ENCODE peak calls at places on chromosomes 16 and 17, in four cellular contexts. V is tibial artery, F is neural progenitor cell, G is esophagus squamous epithelium. A is an unnamed sample.

GRCh38 chr17:41667280-41668008 is 21.2 kb upstream of the EIF1 start:
- DNase-seq in V (no peak), F (no peak), G (no peak), A (no peak)

GRCh38 chr16:17519556-17519955 is 48.8 kb upstream of the XYLT1 start:
- DNase-seq in V (no peak), F (no peak), G (no peak), A (no peak)

GRCh38 chr16:10558746-10559641 is 21.4 kb downstream of the EMP2 start:
- DNase-seq in V (peak; percentile 93), F (no peak), G (no peak), A (no peak)

GRCh38 chr17:4739122-4740024 is at the start of the genes CXCL16 and ZMYND15:
- DNase-seq in V (peak; percentile 78), F (peak; percentile 61), G (no peak), A (peak; percentile 75)

GRCh38 chr17:81481011-81481799 is 31.4 kb downstream of the ACTG1 start:
- DNase-seq in V (peak; percentile 84), F (peak; percentile 87), G (no peak), A (peak; percentile 71)

GRCh38 chr17:5770556-5771270 is 186.4 kb upstream of the NLRP1 start:
- DNase-seq in V (no peak), F (peak; percentile 18), G (no peak), A (no peak)

GRCh38 chr17:40350410-40351184 is 13.9 kb downstream of the GJD3 start:
- DNase-seq in V (no peak), F (peak; percentile 90), G (no peak), A (no peak)

GRCh38 chr17:72501404-72502110 is 380.7 kb downstream of the SOX9 start:
- DNase-seq in V (no peak), F (no peak), G (no peak), A (no peak)

GRCh38 chr16:86862596-86862995 is 284.2 kb downstream of the FOXL1 start:
- DNase-seq in V (no peak), F (no peak), G (no peak), A (no peak)

GRCh38 chr17:1211287-1211686 is 31.5 kb upstream of the ABR start:
- DNase-seq in V (no peak), F (no peak), G (no peak), A (no peak)

GRCh38 chr17:41810659-41811548 is 845 bp downstream of the P3H4 start:
- DNase-seq in V (no peak), F (peak; percentile 55), G (no peak), A (no peak)

GRCh38 chr16:87006021-87006420 is 311.2 kb downstream of the C16orf95 start:
- DNase-seq in V (peak; percentile 48), F (no peak), G (no peak), A (no peak)

GRCh38 chr16:84274515-84274914 is 20.2 kb upstream of the WFDC1 start:
- DNase-seq in V (no peak), F (no peak), G (no peak), A (no peak)

GRCh38 chr17:44310188-44310587 is 1.8 kb downstream of the RUNDC3A start:
- DNase-seq in V (no peak), F (no peak), G (no peak), A (no peak)

GRCh38 chr17:17416007-17416399 is 60.8 kb upstream of the MED9 start:
- DNase-seq in V (no peak), F (peak; percentile 47), G (no peak), A (no peak)

GRCh38 chr16:16139061-16139460 is 84.2 kb downstream of the ABCC6 start:
- DNase-seq in V (no peak), F (no peak), G (no peak), A (no peak)

GRCh38 chr17:7060165-7060890 is 16.4 kb upstream of the SLC16A11 start:
- DNase-seq in V (no peak), F (no peak), G (no peak), A (no peak)

GRCh38 chr17:37720989-37721388 is 23.9 kb downstream of the HNF1B start:
- DNase-seq in V (no peak), F (no peak), G (no peak), A (no peak)

GRCh38 chr16:19907161-19907992 is 22.7 kb upstream of the GPRC5B start:
- DNase-seq in V (peak; percentile 67), F (peak; percentile 89), G (no peak), A (peak; percentile 59)

GRCh38 chr17:8746501-8747236 is 2.0 kb upstream of the CCDC42 start:
- DNase-seq in V (no peak), F (peak; percentile 20), G (no peak), A (no peak)

GRCh38 chr16:89144681-89145080 is 26.9 kb upstream of the CDH15 start:
- DNase-seq in V (no peak), F (no peak), G (no peak), A (no peak)

DNA sequence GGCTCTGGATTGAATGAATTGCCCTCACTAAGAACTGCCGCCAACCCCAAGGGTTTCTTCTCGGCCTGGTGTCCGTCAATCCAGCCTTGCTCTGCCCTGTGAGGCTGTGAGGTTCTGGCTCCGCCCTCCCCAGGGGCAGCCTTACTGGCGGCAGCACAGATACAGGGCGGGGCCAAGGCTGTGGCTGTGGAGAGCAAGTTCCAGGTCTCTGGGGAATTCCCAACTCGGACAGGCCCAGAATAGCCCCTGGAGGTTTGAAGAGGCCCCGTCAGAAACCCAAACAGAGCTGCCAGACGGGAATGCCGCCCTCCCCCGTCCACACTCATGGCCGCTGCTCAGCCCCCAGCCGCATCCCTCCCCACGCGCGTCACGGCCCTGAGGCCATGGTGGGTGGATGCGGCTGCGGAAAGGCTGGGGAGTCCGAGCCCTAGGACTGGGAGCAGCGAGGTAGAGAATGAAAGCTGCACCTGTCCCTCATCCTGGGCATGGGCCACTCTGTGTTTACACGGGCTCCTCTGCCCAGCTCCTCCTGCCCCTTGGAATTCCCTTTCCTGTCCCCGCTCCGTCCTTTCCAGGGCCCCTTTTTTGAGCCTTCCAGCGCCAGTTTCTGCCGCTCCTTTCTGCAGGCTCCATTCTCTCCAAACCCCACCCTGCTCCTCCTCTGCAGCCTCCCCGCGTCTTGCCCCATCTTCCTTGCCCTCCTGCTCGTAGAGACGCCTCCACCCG is 660 bp upstream of the PRRT2 start:
- DNase-seq in V (peak; percentile 100), F (peak; percentile 98), G (no peak), A (peak; percentile 68)
- H3K4me1 ChIP-seq in V (peaks cover 74% of the 10 kb centered on the region), F (peaks cover 52% of the 10 kb centered on the region), G (peaks cover 71% of the 10 kb centered on the region), A (peaks cover 61% of the 10 kb centered on the region)

DNA sequence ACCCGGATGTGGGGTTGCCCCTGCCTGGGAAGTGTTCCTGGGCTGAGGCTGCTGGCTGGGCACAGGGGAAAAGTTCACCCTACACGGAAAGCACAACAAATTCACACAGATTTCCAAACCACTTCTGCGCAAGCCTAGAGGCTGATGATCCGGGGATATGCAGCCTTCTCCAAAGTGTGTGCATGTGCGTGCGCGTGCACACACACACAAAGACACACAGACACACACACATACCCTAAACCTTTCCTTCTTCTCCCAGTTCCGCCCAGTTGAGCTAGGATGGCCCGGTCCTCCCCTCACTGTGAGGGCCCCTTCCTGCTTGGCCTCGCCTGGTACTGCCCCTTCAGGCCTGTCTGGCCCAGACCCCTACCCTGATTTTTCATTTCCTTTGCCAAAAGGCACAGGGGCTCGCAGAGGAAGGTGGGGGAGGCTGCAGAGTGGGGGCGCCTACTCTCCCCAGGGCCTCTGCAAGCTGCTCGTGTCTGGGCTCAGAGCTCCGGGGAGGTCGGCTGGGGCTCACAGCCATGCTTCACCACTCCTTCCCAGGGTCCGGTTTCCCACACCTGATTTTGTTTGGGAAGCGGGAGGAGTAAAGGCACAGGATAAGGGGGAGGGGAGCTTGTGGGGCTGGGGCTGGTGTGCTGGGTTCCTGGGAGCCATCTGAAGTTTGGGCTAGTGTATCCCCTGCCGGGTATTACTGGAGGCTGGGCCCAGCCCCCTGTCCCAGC is 144.7 kb downstream of the ENGASE start:
- DNase-seq in V (no peak), F (no peak), G (no peak), A (no peak)
- H3K27me3 ChIP-seq in V (no peaks in the 10 kb centered on the region), F (no peaks in the 10 kb centered on the region), G (no peaks in the 10 kb centered on the region), A (peaks cover 4% of the 10 kb centered on the region)

DNA sequence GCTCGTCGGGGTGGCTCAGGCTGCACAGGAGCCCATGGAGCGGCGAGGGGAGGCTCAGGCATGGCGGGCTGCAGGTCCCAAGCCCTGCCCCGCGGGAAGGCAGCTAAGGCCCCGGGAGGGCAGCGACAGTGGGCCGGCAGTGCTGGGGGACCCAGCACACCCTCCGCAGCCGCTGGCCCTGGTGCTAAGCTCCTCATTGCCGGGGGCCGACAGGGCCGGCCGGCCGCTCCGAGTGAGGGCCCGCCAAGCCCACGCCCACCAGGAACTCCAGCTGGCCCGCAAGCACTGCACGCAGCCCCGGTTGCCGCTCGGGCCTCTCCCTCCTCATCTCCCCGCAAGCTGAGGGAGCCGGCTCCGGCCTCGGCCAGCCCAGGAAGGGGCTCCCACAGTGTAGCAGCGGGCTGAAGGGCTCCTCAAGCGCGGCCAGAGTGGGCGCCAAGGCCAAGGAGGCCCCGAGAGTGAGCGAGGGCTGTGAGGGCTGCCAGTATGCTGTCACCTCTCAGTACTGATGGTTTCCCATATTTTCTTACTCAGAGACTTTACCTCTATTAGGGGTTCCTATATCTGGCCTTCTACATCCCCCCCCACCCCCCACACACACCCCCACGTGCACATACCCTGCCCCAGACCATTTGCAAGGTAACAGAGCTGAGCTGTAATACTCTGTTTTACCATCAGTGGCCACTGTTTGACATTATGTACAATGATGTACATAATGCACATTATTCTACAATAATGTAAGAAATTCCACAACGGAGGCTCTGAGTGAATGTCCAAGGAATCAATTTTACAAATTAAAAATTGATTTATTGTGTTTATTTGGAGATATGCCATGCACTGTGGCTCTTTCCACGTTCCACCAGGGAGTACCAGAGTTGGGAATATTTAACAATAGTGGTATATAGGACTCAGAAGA is 3.7 kb upstream of the VAT1L start:
- DNase-seq in V (no peak), F (no peak), G (no peak), A (no peak)
- TF ChIP-seq CTCF in V (no peak), F (peak; percentile 34), G (no peak), A (no peak)

GRCh38 chr17:28944862-28945741 is 6.2 kb downstream of the PHF12 start:
- DNase-seq in V (peak; percentile 13), F (no peak), G (no peak), A (no peak)

GRCh38 chr17:28944343-28944742 is 7.0 kb downstream of the PHF12 start:
- DNase-seq in V (no peak), F (no peak), G (no peak), A (no peak)

GRCh38 chr17:28948342-28948741 is 3.0 kb downstream of the PHF12 start:
- DNase-seq in V (no peak), F (no peak), G (no peak), A (no peak)

GRCh38 chr17:28947639-28948038 is 3.7 kb downstream of the PHF12 start:
- DNase-seq in V (no peak), F (no peak), G (no peak), A (no peak)

DNA sequence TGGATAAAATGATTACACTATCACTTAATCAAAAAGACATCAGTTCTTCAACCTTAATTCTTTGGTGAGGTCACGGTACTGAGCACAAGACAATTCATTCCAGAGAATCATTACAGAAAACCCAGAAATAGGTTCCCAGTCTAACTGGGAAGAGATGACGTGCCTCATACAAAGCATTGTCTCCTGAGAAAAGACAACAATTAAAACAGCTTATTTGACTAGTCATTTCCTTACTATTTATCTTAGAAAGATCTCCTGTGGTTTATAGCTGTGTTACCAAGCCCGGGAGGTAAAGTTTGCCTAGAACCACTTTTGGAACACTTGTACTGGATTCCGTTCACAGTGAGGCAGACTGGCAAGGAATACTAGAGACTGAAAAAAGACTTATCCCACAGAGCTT is 5.1 kb downstream of the PHF12 start:
- DNase-seq in V (no peak), F (no peak), G (no peak), A (no peak)
- H3K4me1 ChIP-seq in V (peaks cover 60% of the 10 kb centered on the region), F (peaks cover 28% of the 10 kb centered on the region), G (peaks cover 33% of the 10 kb centered on the region), A (peaks cover 54% of the 10 kb centered on the region)